ENCODE peak calls at places on chromosomes 4 and X, in five cellular contexts. One of them, this sample, is unnamed.

GRCh38 chr4:113628711-113629110 is 132.8 kb downstream of the CAMK2D start:
- DNase-seq in RWPE1: no peak
- DNase-seq in effector memory CD4-positive, alpha-beta T cell: no peak
- DNase-seq in GM23248: no peak
- DNase-seq in lower lobe of right lung: no peak
- DNase-seq in this sample: no peak

GRCh38 chr4:10761903-10762302 is 77.3 kb upstream of the CLNK start:
- DNase-seq in RWPE1: no peak
- DNase-seq in effector memory CD4-positive, alpha-beta T cell: no peak
- DNase-seq in GM23248: peak
- DNase-seq in lower lobe of right lung: no peak
- DNase-seq in this sample: no peak

GRCh38 chr4:159006202-159006601 is 96.7 kb upstream of the RAPGEF2 start:
- DNase-seq in RWPE1: peak
- DNase-seq in effector memory CD4-positive, alpha-beta T cell: no peak
- DNase-seq in GM23248: peak
- DNase-seq in lower lobe of right lung: no peak
- DNase-seq in this sample: peak

GRCh38 chr4:88809561-88810219 is 112.1 kb upstream of the NAP1L5 start:
- DNase-seq in RWPE1: no peak
- DNase-seq in effector memory CD4-positive, alpha-beta T cell: no peak
- DNase-seq in GM23248: peak
- DNase-seq in lower lobe of right lung: no peak
- DNase-seq in this sample: no peak

GRCh38 chrX:112832481-112833095 is 8.0 kb downstream of the AMOT start:
- DNase-seq in RWPE1: peak
- DNase-seq in effector memory CD4-positive, alpha-beta T cell: no peak
- DNase-seq in GM23248: peak
- DNase-seq in lower lobe of right lung: peak
- DNase-seq in this sample: no peak

GRCh38 chrX:1385824-1386223 is 6.1 kb downstream of the SLC25A6 start:
- DNase-seq in RWPE1: no peak
- DNase-seq in effector memory CD4-positive, alpha-beta T cell: no peak
- DNase-seq in GM23248: no peak
- DNase-seq in lower lobe of right lung: peak
- DNase-seq in this sample: no peak

GRCh38 chr4:104868942-104869341 is 277.7 kb upstream of the TET2 start:
- DNase-seq in RWPE1: no peak
- DNase-seq in effector memory CD4-positive, alpha-beta T cell: no peak
- DNase-seq in GM23248: no peak
- DNase-seq in lower lobe of right lung: no peak
- DNase-seq in this sample: no peak

GRCh38 chr4:119627267-119628190 is 1.1 kb downstream of the PDE5A start:
- DNase-seq in RWPE1: peak
- DNase-seq in effector memory CD4-positive, alpha-beta T cell: no peak
- DNase-seq in GM23248: peak
- DNase-seq in lower lobe of right lung: peak
- DNase-seq in this sample: no peak

GRCh38 chrX:109274806-109275205 is 207.1 kb downstream of the GUCY2F start:
- DNase-seq in RWPE1: no peak
- DNase-seq in effector memory CD4-positive, alpha-beta T cell: no peak
- DNase-seq in GM23248: no peak
- DNase-seq in lower lobe of right lung: no peak
- DNase-seq in this sample: no peak

GRCh38 chrX:135086197-135086854 is 34.0 kb downstream of the ETDB start:
- DNase-seq in RWPE1: peak
- DNase-seq in effector memory CD4-positive, alpha-beta T cell: peak
- DNase-seq in GM23248: peak
- DNase-seq in lower lobe of right lung: no peak
- DNase-seq in this sample: peak

GRCh38 chr4:181949704-181950312 is 293.4 kb upstream of the TENM3 start:
- DNase-seq in RWPE1: no peak
- DNase-seq in effector memory CD4-positive, alpha-beta T cell: no peak
- DNase-seq in GM23248: no peak
- DNase-seq in lower lobe of right lung: no peak
- DNase-seq in this sample: no peak

GRCh38 chr4:169305651-169306050 is 34.9 kb upstream of the SH3RF1 start:
- DNase-seq in RWPE1: no peak
- DNase-seq in effector memory CD4-positive, alpha-beta T cell: no peak
- DNase-seq in GM23248: no peak
- DNase-seq in lower lobe of right lung: no peak
- DNase-seq in this sample: no peak

GRCh38 chr4:41839945-41840854 is 91.7 kb upstream of the PHOX2B start:
- DNase-seq in RWPE1: peak
- DNase-seq in effector memory CD4-positive, alpha-beta T cell: no peak
- DNase-seq in GM23248: no peak
- DNase-seq in lower lobe of right lung: no peak
- DNase-seq in this sample: peak

GRCh38 chr4:151228196-151229119 is 48.5 kb upstream of the PRSS48 start:
- DNase-seq in RWPE1: no peak
- DNase-seq in effector memory CD4-positive, alpha-beta T cell: no peak
- DNase-seq in GM23248: peak
- DNase-seq in lower lobe of right lung: no peak
- DNase-seq in this sample: no peak

GRCh38 chrX:135521405-135522131 is 1.1 kb downstream of the INTS6L start:
- DNase-seq in RWPE1: peak
- DNase-seq in effector memory CD4-positive, alpha-beta T cell: peak
- DNase-seq in GM23248: peak
- DNase-seq in lower lobe of right lung: peak
- DNase-seq in this sample: peak

GRCh38 chr4:10832989-10833635 is 148.5 kb upstream of the CLNK start:
- DNase-seq in RWPE1: no peak
- DNase-seq in effector memory CD4-positive, alpha-beta T cell: no peak
- DNase-seq in GM23248: no peak
- DNase-seq in lower lobe of right lung: no peak
- DNase-seq in this sample: no peak

GRCh38 chrX:115142057-115142456 is 47.2 kb upstream of the RBMXL3 start:
- DNase-seq in RWPE1: no peak
- DNase-seq in effector memory CD4-positive, alpha-beta T cell: no peak
- DNase-seq in GM23248: no peak
- DNase-seq in lower lobe of right lung: no peak
- DNase-seq in this sample: no peak

GRCh38 chr4:25842229-25842840 is 20.5 kb downstream of the SEL1L3 start:
- DNase-seq in RWPE1: no peak
- DNase-seq in effector memory CD4-positive, alpha-beta T cell: no peak
- DNase-seq in GM23248: no peak
- DNase-seq in lower lobe of right lung: no peak
- DNase-seq in this sample: no peak

GRCh38 chr4:40669504-40669903 is 39.8 kb upstream of the RBM47 start:
- DNase-seq in RWPE1: no peak
- DNase-seq in effector memory CD4-positive, alpha-beta T cell: no peak
- DNase-seq in GM23248: no peak
- DNase-seq in lower lobe of right lung: no peak
- DNase-seq in this sample: no peak

GRCh38 chrX:11351375-11352295 is 58.4 kb downstream of the AMELX start:
- DNase-seq in RWPE1: no peak
- DNase-seq in effector memory CD4-positive, alpha-beta T cell: no peak
- DNase-seq in GM23248: peak
- DNase-seq in lower lobe of right lung: peak
- DNase-seq in this sample: no peak

GRCh38 chr4:177964061-177964460 is 521.8 kb upstream of the AGA start:
- DNase-seq in RWPE1: peak
- DNase-seq in effector memory CD4-positive, alpha-beta T cell: no peak
- DNase-seq in GM23248: peak
- DNase-seq in lower lobe of right lung: no peak
- DNase-seq in this sample: no peak

GRCh38 chrX:65300104-65300809 is 234.3 kb downstream of the LAS1L start:
- DNase-seq in RWPE1: no peak
- DNase-seq in effector memory CD4-positive, alpha-beta T cell: no peak
- DNase-seq in GM23248: no peak
- DNase-seq in lower lobe of right lung: no peak
- DNase-seq in this sample: no peak

GRCh38 chr4:110249687-110250387 is 51.4 kb upstream of the ELOVL6 start:
- DNase-seq in RWPE1: no peak
- DNase-seq in effector memory CD4-positive, alpha-beta T cell: no peak
- DNase-seq in GM23248: peak
- DNase-seq in lower lobe of right lung: no peak
- DNase-seq in this sample: no peak

GRCh38 chr4:174120446-174121142 is 162.9 kb downstream of the FBXO8 start:
- DNase-seq in RWPE1: peak
- DNase-seq in effector memory CD4-positive, alpha-beta T cell: no peak
- DNase-seq in GM23248: peak
- DNase-seq in lower lobe of right lung: no peak
- DNase-seq in this sample: no peak

GRCh38 chrX:81890476-81890875 is 688.6 kb downstream of the SH3BGRL start:
- DNase-seq in RWPE1: no peak
- DNase-seq in effector memory CD4-positive, alpha-beta T cell: no peak
- DNase-seq in GM23248: no peak
- DNase-seq in lower lobe of right lung: no peak
- DNase-seq in this sample: no peak

GRCh38 chr4:184534511-184535391 is 60.4 kb upstream of the IRF2 start:
- DNase-seq in RWPE1: no peak
- DNase-seq in effector memory CD4-positive, alpha-beta T cell: no peak
- DNase-seq in GM23248: peak
- DNase-seq in lower lobe of right lung: no peak
- DNase-seq in this sample: no peak

GRCh38 chr4:1979477-1980196 is 29.1 kb downstream of the NELFA start:
- DNase-seq in RWPE1: no peak
- DNase-seq in effector memory CD4-positive, alpha-beta T cell: no peak
- DNase-seq in GM23248: no peak
- DNase-seq in lower lobe of right lung: no peak
- DNase-seq in this sample: no peak
- H3K27ac ChIP-seq in RWPE1: peak
- H3K27ac ChIP-seq in effector memory CD4-positive, alpha-beta T cell: no peak
- H3K27ac ChIP-seq in GM23248: no peak
- H3K27ac ChIP-seq in lower lobe of right lung: no peak
- H3K27ac ChIP-seq in this sample: no peak

GRCh38 chr4:95409750-95410149 is 139.0 kb downstream of the UNC5C start:
- DNase-seq in RWPE1: no peak
- DNase-seq in effector memory CD4-positive, alpha-beta T cell: no peak
- DNase-seq in GM23248: no peak
- DNase-seq in lower lobe of right lung: no peak
- DNase-seq in this sample: no peak
- H3K27ac ChIP-seq in RWPE1: no peak
- H3K27ac ChIP-seq in effector memory CD4-positive, alpha-beta T cell: no peak
- H3K27ac ChIP-seq in GM23248: no peak
- H3K27ac ChIP-seq in lower lobe of right lung: no peak
- H3K27ac ChIP-seq in this sample: no peak

GRCh38 chr4:94516999-94517398 is 65.3 kb downstream of the PDLIM5 start:
- DNase-seq in RWPE1: peak
- DNase-seq in effector memory CD4-positive, alpha-beta T cell: no peak
- DNase-seq in GM23248: peak
- DNase-seq in lower lobe of right lung: no peak
- DNase-seq in this sample: peak
- H3K27ac ChIP-seq in RWPE1: no peak
- H3K27ac ChIP-seq in effector memory CD4-positive, alpha-beta T cell: no peak
- H3K27ac ChIP-seq in GM23248: peak
- H3K27ac ChIP-seq in lower lobe of right lung: no peak
- H3K27ac ChIP-seq in this sample: peak

DNA sequence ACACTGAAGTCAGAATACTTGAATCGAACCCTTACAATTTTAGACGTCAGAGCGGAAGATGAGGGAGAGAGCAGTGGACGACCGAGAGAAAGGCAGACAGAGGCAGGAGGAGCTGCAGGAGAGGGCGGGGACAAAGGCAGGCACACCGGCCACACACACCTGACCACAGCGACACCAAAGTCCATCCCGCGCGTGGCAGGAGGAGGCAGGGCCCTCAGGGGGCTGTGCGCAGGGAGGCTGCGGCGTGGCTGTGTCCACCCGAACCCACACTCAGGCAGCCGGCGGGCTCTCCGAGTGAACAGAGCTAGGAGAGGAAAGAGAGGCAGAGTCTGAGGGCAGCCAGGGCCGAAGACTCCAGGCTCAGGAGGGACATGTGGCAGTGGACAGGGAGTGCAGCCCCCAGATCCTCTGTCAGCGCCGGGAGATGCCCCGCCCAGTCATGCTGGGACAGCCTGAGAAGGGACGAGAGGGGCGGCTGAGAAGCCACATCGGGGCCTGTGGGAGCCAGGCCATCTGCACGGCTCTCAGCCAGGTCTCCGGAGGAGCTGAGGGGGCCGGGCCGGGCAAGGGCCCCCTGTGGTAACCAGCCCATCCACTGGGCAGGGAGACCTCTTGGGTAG is 20.1 kb downstream of the GAK start:
- DNase-seq in RWPE1: no peak
- DNase-seq in effector memory CD4-positive, alpha-beta T cell: no peak
- DNase-seq in GM23248: no peak
- DNase-seq in lower lobe of right lung: peak
- DNase-seq in this sample: no peak
- H3K27ac ChIP-seq in RWPE1: no peak
- H3K27ac ChIP-seq in effector memory CD4-positive, alpha-beta T cell: no peak
- H3K27ac ChIP-seq in GM23248: no peak
- H3K27ac ChIP-seq in lower lobe of right lung: peak
- H3K27ac ChIP-seq in this sample: peak

GRCh38 chr4:142355417-142355930 is 490.6 kb downstream of the INPP4B start:
- DNase-seq in RWPE1: no peak
- DNase-seq in effector memory CD4-positive, alpha-beta T cell: no peak
- DNase-seq in GM23248: no peak
- DNase-seq in lower lobe of right lung: no peak
- DNase-seq in this sample: no peak

GRCh38 chr4:142354041-142354440 is 492.1 kb downstream of the INPP4B start:
- DNase-seq in RWPE1: no peak
- DNase-seq in effector memory CD4-positive, alpha-beta T cell: no peak
- DNase-seq in GM23248: peak
- DNase-seq in lower lobe of right lung: no peak
- DNase-seq in this sample: no peak

GRCh38 chr4:142356118-142356759 is 489.9 kb downstream of the INPP4B start:
- DNase-seq in RWPE1: no peak
- DNase-seq in effector memory CD4-positive, alpha-beta T cell: no peak
- DNase-seq in GM23248: no peak
- DNase-seq in lower lobe of right lung: no peak
- DNase-seq in this sample: no peak

GRCh38 chr4:142353149-142353738 is 492.9 kb downstream of the INPP4B start:
- DNase-seq in RWPE1: peak
- DNase-seq in effector memory CD4-positive, alpha-beta T cell: no peak
- DNase-seq in GM23248: peak
- DNase-seq in lower lobe of right lung: no peak
- DNase-seq in this sample: no peak

GRCh38 chr4:142354794-142355416 is 491.2 kb downstream of the INPP4B start:
- DNase-seq in RWPE1: no peak
- DNase-seq in effector memory CD4-positive, alpha-beta T cell: no peak
- DNase-seq in GM23248: no peak
- DNase-seq in lower lobe of right lung: no peak
- DNase-seq in this sample: no peak
- H3K27ac ChIP-seq in RWPE1: no peak
- H3K27ac ChIP-seq in effector memory CD4-positive, alpha-beta T cell: peak
- H3K27ac ChIP-seq in GM23248: peak
- H3K27ac ChIP-seq in lower lobe of right lung: no peak
- H3K27ac ChIP-seq in this sample: peak